ENCODE peak calls at places on chromosomes 7 and 10, in five cellular contexts. P is progenitor cell of endocrine pancreas, F is MM.1S, D is WTC11, O is sigmoid colon. E is an unnamed sample.

GRCh38 chr7:143380264-143380645 is 890 bp upstream of the ZYX start:
- DNase-seq in F (peak; percentile 91), P (peak; percentile 88), O (peak; percentile 94), D (peak; percentile 89), E (peak; percentile 80)

GRCh38 chr10:112912441-112912911 is 37.6 kb upstream of the TCF7L2 start:
- DNase-seq in P (no peak), O (peak; percentile 67), F (no peak), D (no peak), E (no peak)

GRCh38 chr7:135690566-135690965 is 28.3 kb downstream of the STMP1 start:
- DNase-seq in F (no peak), P (no peak), D (no peak), O (no peak), E (no peak)

GRCh38 chr10:123039632-123039930 is 30.8 kb downstream of the ACADSB start:
- DNase-seq in P (no peak), O (no peak), F (no peak), D (no peak), E (no peak)

GRCh38 chr7:40437498-40437897 is 302.7 kb downstream of the SUGCT start:
- DNase-seq in F (no peak), O (no peak), P (no peak), D (no peak), E (peak; percentile 38)

GRCh38 chr10:132294561-132295320 is 13.0 kb downstream of the STK32C start:
- DNase-seq in P (peak; percentile 47), O (peak; percentile 27), D (peak; percentile 67), F (no peak), E (no peak)

GRCh38 chr10:61063035-61063434 is 119.0 kb upstream of the RHOBTB1 start:
- DNase-seq in P (no peak), F (no peak), D (no peak), O (no peak), E (no peak)

GRCh38 chr10:1432161-1432560 is 305.2 kb downstream of the ADARB2 start:
- DNase-seq in F (no peak), D (no peak), P (no peak), O (no peak), E (no peak)

GRCh38 chr10:96613565-96613964 is 26.8 kb upstream of the TM9SF3 start:
- DNase-seq in O (no peak), D (no peak), P (no peak), F (no peak), E (peak; percentile 47)

GRCh38 chr10:110833234-110833940 is 38.3 kb upstream of the PDCD4 start:
- DNase-seq in O (peak; percentile 50), F (no peak), P (peak; percentile 16), D (peak; percentile 23), E (no peak)

GRCh38 chr7:561631-562393 is 42.2 kb upstream of the PDGFA start:
- DNase-seq in P (no peak), D (no peak), O (no peak), F (no peak), E (no peak)

GRCh38 chr10:82966130-82966529 is 1091.1 kb downstream of the NRG3 start:
- DNase-seq in P (no peak), F (no peak), D (no peak), O (no peak), E (no peak)

GRCh38 chr10:82968533-82968932 is 1093.5 kb downstream of the NRG3 start:
- DNase-seq in D (no peak), P (no peak), F (no peak), O (no peak), E (no peak)

DNA sequence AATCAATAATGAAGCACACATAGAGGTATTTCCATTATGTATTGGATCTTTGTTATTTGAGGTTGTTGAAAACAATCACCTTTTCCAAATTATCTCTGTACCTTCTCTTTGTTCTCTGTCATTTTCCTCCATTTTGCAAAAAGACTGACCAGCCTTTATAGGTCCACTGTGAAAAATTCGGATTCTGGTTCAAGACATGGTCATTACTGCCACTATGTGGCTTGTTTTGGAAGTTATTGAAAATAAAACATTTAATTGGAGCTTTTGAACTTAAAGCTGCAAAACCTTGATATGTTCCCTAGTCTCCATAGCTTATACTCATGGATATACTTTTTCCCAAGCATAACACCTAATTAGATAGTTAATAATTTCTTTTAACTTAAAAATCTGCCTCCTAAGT is 1094.4 kb downstream of the NRG3 start:
- DNase-seq in O (no peak), F (peak; percentile 40), P (no peak), D (no peak), E (peak; percentile 24)
- TF ChIP-seq CTCF in O (peak; percentile 12), F (peak; percentile 49), P (peak; percentile 49), D (no peak), E (peak; percentile 50)

DNA sequence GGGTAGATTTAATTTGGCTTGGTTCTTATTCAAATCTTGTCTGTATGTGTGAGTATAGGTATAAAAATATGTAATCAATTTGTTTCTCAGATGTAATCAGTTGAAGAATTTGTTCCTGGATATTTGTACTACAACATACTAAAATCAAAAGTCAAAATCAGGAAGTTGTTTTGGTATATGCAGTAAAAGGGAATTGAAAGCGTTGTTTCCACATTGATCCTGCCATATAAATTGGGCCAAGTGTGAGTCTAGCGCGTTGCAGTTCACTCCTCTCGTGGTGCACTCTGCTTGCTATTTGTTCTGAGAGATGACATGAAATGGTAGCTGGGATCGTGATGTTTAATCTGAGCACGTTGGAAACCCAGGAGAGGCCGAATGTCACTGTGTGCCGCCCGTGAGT is 55.9 kb downstream of the SHH start:
- DNase-seq in F (no peak), D (no peak), O (no peak), P (no peak), E (no peak)
- TF ChIP-seq CTCF in F (no peak), D (no peak), O (no peak), P (no peak), E (no peak)

DNA sequence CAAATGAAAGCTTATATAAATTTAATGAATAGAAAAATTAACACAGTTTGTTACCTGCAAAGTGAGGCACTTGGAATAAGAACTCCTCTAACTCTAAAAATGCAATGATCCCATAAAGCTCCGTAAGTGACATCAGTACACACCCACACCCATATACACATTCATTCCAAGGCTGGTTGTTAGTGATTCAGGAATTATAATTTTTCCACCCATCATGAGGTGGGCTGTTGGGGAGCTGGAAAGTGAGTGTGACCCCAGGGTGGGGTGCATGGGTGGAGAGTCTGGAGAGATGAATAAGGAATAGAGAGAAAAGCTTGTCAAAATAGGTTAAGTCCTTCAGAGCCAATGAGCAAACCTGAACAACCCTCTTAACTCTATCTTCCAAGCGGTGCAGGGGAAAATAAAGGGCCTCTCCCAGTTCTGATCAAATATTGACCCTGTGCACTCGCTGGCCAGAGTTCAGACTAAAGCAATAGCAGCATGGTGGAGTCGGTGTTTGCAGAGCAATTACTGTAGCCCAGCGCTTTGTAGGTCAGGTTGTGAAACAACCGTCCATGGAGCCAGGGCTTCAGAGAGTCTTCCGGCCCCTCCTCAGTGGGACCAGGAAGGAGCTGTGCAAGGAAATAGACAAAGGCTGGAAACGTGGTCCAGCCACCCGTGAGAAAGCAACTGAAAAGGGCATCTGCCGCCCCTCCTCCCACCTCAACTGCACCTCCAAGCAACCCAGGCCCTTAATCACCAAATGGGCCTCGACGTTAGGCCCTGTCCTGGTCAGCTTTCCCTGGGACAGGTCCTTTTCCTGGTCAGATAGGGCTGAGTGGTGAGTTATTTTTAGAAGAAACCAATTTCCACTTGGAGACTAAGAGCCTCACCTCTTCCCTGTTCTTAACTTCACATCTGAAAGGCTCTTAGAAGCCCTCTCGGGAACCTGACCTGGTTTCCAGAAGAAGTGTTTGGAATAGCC is 61.2 kb downstream of the SH3PXD2A start:
- DNase-seq in D (no peak), F (no peak), O (peak; percentile 77), P (peak; percentile 42), E (no peak)
- TF ChIP-seq CTCF in D (no peak), F (no peak), O (no peak), P (no peak), E (no peak)

DNA sequence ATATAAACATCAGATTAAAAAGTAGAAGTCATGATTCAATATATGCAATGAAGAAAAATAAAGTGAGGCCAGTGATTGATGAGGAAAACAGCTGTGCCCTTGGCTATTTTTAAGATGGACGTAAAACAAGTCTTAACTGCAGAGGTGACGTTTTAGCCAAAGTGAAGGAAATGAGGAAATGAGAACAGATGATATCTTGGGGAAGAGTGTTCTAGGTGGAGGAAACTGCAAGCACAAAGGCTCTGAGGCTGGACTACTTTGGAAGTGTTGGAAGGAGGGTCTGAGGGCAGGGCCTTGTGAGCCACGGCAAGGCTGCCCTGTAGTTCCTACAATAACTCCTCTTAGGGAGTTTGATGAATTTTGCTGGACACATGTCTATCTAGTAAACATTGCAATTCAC is 140.5 kb upstream of the AKR1E2 start:
- DNase-seq in F (no peak), D (no peak), P (no peak), O (no peak), E (no peak)
- TF ChIP-seq CTCF in F (no peak), D (no peak), P (no peak), O (no peak), E (no peak)

DNA sequence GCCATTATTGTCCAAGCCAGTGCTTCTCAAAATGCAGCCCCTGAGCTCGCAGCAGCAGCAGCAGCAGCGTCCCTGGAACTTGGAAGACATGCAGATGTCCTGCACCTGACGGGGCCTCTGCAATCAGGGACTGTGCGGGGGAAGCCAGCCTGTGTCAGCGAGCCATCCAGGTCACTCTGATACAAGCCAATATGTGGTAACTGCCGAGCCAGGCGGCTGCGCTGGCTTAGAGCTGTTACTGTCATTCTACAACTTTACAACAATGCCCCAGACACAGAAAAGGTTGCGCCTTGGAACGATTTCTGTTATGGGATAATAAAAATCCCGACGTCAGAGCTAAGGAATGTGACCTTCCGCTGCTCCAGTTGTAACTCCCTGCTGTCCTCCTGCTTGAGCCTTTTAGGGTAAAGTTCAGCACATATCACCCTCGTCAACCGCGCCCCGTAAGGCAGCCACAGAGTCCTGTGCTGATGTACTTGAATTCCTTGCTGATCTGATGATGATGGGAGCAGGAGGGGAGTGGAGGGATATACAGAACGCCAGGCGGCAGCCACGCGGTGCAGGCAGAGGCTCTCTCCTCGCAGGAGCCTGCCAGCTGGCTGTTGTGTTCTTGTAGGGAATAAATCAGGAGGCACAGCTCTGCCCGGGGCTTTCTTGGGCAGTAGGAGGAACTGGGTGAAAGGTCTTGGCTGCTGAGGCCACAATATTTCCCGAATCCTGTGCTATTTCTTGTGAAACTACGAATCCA is 20.0 kb upstream of the CRYGN start:
- DNase-seq in O (peak; percentile 98), F (no peak), D (no peak), P (peak; percentile 35), E (peak; percentile 85)
- TF ChIP-seq CTCF in O (peak; percentile 23), F (no peak), D (no peak), P (no peak), E (peak; percentile 24)

DNA sequence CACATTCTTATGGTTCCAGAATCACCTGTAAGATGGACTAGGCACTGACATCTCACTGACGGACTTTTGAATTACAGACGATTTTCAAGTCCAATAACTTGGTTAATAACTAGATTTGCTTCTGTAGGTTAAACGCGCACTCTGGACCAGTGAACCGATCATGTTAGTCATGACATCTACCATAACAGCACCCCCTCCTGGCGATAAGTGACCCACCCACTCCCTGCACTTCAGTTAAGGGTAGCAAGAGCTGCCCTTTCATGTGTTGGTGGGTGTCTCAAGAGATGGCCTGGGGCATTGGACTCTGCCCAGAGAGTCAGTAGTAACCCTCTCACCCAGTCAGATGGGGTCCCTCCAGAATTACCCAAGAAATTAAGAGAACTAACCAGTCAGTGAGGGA is 12.9 kb downstream of the GRM8 start:
- DNase-seq in P (no peak), O (no peak), D (peak; percentile 50), F (no peak), E (peak; percentile 6)
- TF ChIP-seq CTCF in P (peak; percentile 22), O (no peak), D (peak; percentile 44), F (no peak), E (peak; percentile 6)

GRCh38 chr7:12244129-12244528 is 33.0 kb downstream of the TMEM106B start:
- DNase-seq in D (peak; percentile 51), F (no peak), O (no peak), P (no peak), E (peak; percentile 47)
- TF ChIP-seq CTCF in D (no peak), F (peak; percentile 32), O (no peak), P (peak; percentile 44), E (no peak)

E was measured in MCF 10A.